ENCODE peak calls at places on chromosomes 2 and 18, in four cellular contexts. One of them, this sample, is unnamed.

GRCh38 chr2:46164581-46165301 is 132.5 kb upstream of the EPAS1 start:
- DNase-seq in PC-3: peak; percentile 99
- DNase-seq in tibial artery: peak; percentile 83
- DNase-seq in HCT116: no peak
- DNase-seq in this sample: peak; percentile 86

GRCh38 chr18:75218524-75218923 is 7.9 kb downstream of the TSHZ1 start:
- DNase-seq in HCT116: no peak
- DNase-seq in tibial artery: no peak
- DNase-seq in PC-3: no peak
- DNase-seq in this sample: no peak

GRCh38 chr2:46277470-46278190 is 19.6 kb upstream of the EPAS1 start:
- DNase-seq in PC-3: peak; percentile 31
- DNase-seq in tibial artery: no peak
- DNase-seq in HCT116: no peak
- DNase-seq in this sample: peak; percentile 63

GRCh38 chr18:70039186-70039585 is 91.5 kb upstream of the CD226 start:
- DNase-seq in HCT116: no peak
- DNase-seq in tibial artery: no peak
- DNase-seq in PC-3: no peak
- DNase-seq in this sample: no peak

GRCh38 chr2:112154246-112155110 is 16.3 kb downstream of the FBLN7 start:
- DNase-seq in PC-3: no peak
- DNase-seq in tibial artery: no peak
- DNase-seq in HCT116: no peak
- DNase-seq in this sample: no peak

GRCh38 chr2:45852450-45853150 is 201.1 kb downstream of the PRKCE start:
- DNase-seq in HCT116: no peak
- DNase-seq in tibial artery: no peak
- DNase-seq in PC-3: no peak
- DNase-seq in this sample: no peak

GRCh38 chr2:64651590-64651989 is 2.1 kb downstream of the SERTAD2 start:
- DNase-seq in HCT116: no peak
- DNase-seq in PC-3: no peak
- DNase-seq in tibial artery: no peak
- DNase-seq in this sample: no peak

GRCh38 chr2:80852079-80852807 is 547.7 kb upstream of the LRRTM1 start:
- DNase-seq in tibial artery: no peak
- DNase-seq in HCT116: no peak
- DNase-seq in PC-3: no peak
- DNase-seq in this sample: no peak

GRCh38 chr2:77713412-77713811 is 191.2 kb upstream of the LRRTM4 start:
- DNase-seq in HCT116: no peak
- DNase-seq in PC-3: no peak
- DNase-seq in tibial artery: no peak
- DNase-seq in this sample: no peak

GRCh38 chr18:10564975-10565773 is 39.3 kb downstream of the NAPG start:
- DNase-seq in HCT116: no peak
- DNase-seq in tibial artery: no peak
- DNase-seq in PC-3: no peak
- DNase-seq in this sample: no peak

GRCh38 chr2:12050381-12050780 is 303.9 kb downstream of the LPIN1 start:
- DNase-seq in PC-3: peak; percentile 90
- DNase-seq in HCT116: no peak
- DNase-seq in tibial artery: no peak
- DNase-seq in this sample: peak; percentile 82

GRCh38 chr2:216003876-216004275 is 9.5 kb downstream of the MREG start:
- DNase-seq in HCT116: no peak
- DNase-seq in tibial artery: no peak
- DNase-seq in PC-3: no peak
- DNase-seq in this sample: no peak

GRCh38 chr2:204691911-204692510 is 146.7 kb downstream of the PARD3B start:
- DNase-seq in HCT116: peak; percentile 10
- DNase-seq in PC-3: peak; percentile 88
- DNase-seq in tibial artery: peak; percentile 43
- DNase-seq in this sample: peak; percentile 86

GRCh38 chr2:41869542-41870256 is 178.1 kb upstream of the PKDCC start:
- DNase-seq in PC-3: peak; percentile 79
- DNase-seq in HCT116: peak; percentile 34
- DNase-seq in tibial artery: peak; percentile 59
- DNase-seq in this sample: peak; percentile 38

GRCh38 chr2:226738191-226738820 is 61.3 kb downstream of the IRS1 start:
- DNase-seq in tibial artery: no peak
- DNase-seq in HCT116: no peak
- DNase-seq in PC-3: peak; percentile 18
- DNase-seq in this sample: peak; percentile 52

GRCh38 chr2:128179461-128179755 is 88.4 kb downstream of the UGGT1 start:
- DNase-seq in tibial artery: no peak
- DNase-seq in HCT116: no peak
- DNase-seq in PC-3: no peak
- DNase-seq in this sample: no peak

GRCh38 chr2:8193146-8193545 is 488.7 kb upstream of the ID2 start:
- DNase-seq in tibial artery: no peak
- DNase-seq in PC-3: no peak
- DNase-seq in HCT116: no peak
- DNase-seq in this sample: no peak

GRCh38 chr2:66463206-66463605 is 28.3 kb downstream of the MEIS1 start:
- DNase-seq in HCT116: no peak
- DNase-seq in PC-3: no peak
- DNase-seq in tibial artery: no peak
- DNase-seq in this sample: no peak

GRCh38 chr2:122478773-122479172 is 723.3 kb downstream of the TSN start:
- DNase-seq in HCT116: no peak
- DNase-seq in tibial artery: no peak
- DNase-seq in PC-3: no peak
- DNase-seq in this sample: no peak

GRCh38 chr2:239820836-239821693 is 204.1 kb downstream of the NDUFA10 start:
- DNase-seq in HCT116: no peak
- DNase-seq in tibial artery: no peak
- DNase-seq in PC-3: no peak
- DNase-seq in this sample: no peak

GRCh38 chr2:238121511-238122286 is 16.8 kb upstream of the KLHL30 start:
- DNase-seq in tibial artery: no peak
- DNase-seq in PC-3: no peak
- DNase-seq in HCT116: no peak
- DNase-seq in this sample: no peak

GRCh38 chr18:74942319-74942910 is 266.5 kb downstream of the PTGR3 start:
- DNase-seq in PC-3: peak; percentile 50
- DNase-seq in tibial artery: no peak
- DNase-seq in HCT116: no peak
- DNase-seq in this sample: no peak

GRCh38 chr2:173708757-173709156 is 256.4 kb downstream of the SP3 start:
- DNase-seq in PC-3: no peak
- DNase-seq in HCT116: no peak
- DNase-seq in tibial artery: no peak
- DNase-seq in this sample: no peak

GRCh38 chr2:239978381-239978780 is 46.8 kb downstream of the NDUFA10 start:
- DNase-seq in tibial artery: no peak
- DNase-seq in PC-3: no peak
- DNase-seq in HCT116: no peak
- DNase-seq in this sample: peak; percentile 67

DNA sequence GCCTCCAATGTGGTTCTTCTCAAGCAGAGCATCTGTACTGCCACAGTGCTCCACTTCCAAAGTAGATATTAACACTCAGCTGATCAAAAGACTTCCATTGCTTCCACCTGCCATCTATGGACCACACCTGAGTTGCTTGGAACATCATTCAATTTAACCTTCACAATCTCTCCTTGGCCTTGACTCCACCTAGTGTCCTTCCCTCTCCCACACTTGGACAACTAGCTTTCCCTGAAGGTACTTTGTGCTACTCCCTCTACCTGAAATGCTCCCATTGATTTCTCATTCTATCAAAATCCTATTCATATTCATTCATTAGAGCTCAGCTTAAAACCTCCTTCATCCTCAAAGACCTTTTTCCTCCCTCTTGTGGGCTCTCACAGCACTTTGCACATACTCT is 48.7 kb downstream of the SOWAHC start:
- DNase-seq in PC-3: peak; percentile 25
- DNase-seq in tibial artery: no peak
- DNase-seq in HCT116: peak; percentile 6
- DNase-seq in this sample: peak; percentile 44
- TF ChIP-seq CTCF in PC-3: peak; percentile 44
- TF ChIP-seq CTCF in tibial artery: no peak
- TF ChIP-seq CTCF in HCT116: peak; percentile 41
- TF ChIP-seq CTCF in this sample: no peak

GRCh38 chr18:46332956-46333355 is 228.8 kb downstream of the HAUS1 start:
- DNase-seq in PC-3: no peak
- DNase-seq in HCT116: no peak
- DNase-seq in tibial artery: no peak
- DNase-seq in this sample: peak; percentile 30
- H3K4me3 ChIP-seq in PC-3: peak overlapping the region; percentile 68
- H3K4me3 ChIP-seq in HCT116: peak overlapping the region; percentile 61
- H3K4me3 ChIP-seq in tibial artery: no peak overlapping the region
- H3K4me3 ChIP-seq in this sample: peak overlapping the region; percentile 63

GRCh38 chr2:144419218-144419617 is 100.7 kb downstream of the ZEB2 start:
- DNase-seq in HCT116: no peak
- DNase-seq in tibial artery: no peak
- DNase-seq in PC-3: no peak
- DNase-seq in this sample: no peak
- H3K36me3 ChIP-seq in HCT116: no peaks in the 10 kb centered on the region
- H3K36me3 ChIP-seq in tibial artery: peaks cover 33% of the 10 kb centered on the region
- H3K36me3 ChIP-seq in PC-3: no peaks in the 10 kb centered on the region
- H3K36me3 ChIP-seq in this sample: no peaks in the 10 kb centered on the region

GRCh38 chr2:44770221-44771187 is 171.0 kb upstream of the SIX3 start:
- DNase-seq in tibial artery: no peak
- DNase-seq in PC-3: peak; percentile 20
- DNase-seq in HCT116: no peak
- DNase-seq in this sample: no peak
- TF ChIP-seq CTCF in tibial artery: no peak
- TF ChIP-seq CTCF in PC-3: peak; percentile 41
- TF ChIP-seq CTCF in HCT116: peak; percentile 13
- TF ChIP-seq CTCF in this sample: no peak

GRCh38 chr2:37527362-37527761 is 144.1 kb downstream of the CDC42EP3 start:
- DNase-seq in tibial artery: no peak
- DNase-seq in PC-3: no peak
- DNase-seq in HCT116: no peak
- DNase-seq in this sample: peak; percentile 3

GRCh38 chr2:37526856-37527255 is 144.6 kb downstream of the CDC42EP3 start:
- DNase-seq in HCT116: no peak
- DNase-seq in PC-3: no peak
- DNase-seq in tibial artery: no peak
- DNase-seq in this sample: no peak

GRCh38 chr2:37526323-37526722 is 145.1 kb downstream of the CDC42EP3 start:
- DNase-seq in PC-3: no peak
- DNase-seq in tibial artery: no peak
- DNase-seq in HCT116: no peak
- DNase-seq in this sample: peak; percentile 4

GRCh38 chr2:37523861-37524362 is 147.5 kb downstream of the CDC42EP3 start:
- DNase-seq in PC-3: no peak
- DNase-seq in tibial artery: peak; percentile 65
- DNase-seq in HCT116: no peak
- DNase-seq in this sample: peak; percentile 88
- H3K4me3 ChIP-seq in PC-3: no peak overlapping the region
- H3K4me3 ChIP-seq in tibial artery: no peak overlapping the region
- H3K4me3 ChIP-seq in HCT116: no peak overlapping the region
- H3K4me3 ChIP-seq in this sample: no peak overlapping the region

DNA sequence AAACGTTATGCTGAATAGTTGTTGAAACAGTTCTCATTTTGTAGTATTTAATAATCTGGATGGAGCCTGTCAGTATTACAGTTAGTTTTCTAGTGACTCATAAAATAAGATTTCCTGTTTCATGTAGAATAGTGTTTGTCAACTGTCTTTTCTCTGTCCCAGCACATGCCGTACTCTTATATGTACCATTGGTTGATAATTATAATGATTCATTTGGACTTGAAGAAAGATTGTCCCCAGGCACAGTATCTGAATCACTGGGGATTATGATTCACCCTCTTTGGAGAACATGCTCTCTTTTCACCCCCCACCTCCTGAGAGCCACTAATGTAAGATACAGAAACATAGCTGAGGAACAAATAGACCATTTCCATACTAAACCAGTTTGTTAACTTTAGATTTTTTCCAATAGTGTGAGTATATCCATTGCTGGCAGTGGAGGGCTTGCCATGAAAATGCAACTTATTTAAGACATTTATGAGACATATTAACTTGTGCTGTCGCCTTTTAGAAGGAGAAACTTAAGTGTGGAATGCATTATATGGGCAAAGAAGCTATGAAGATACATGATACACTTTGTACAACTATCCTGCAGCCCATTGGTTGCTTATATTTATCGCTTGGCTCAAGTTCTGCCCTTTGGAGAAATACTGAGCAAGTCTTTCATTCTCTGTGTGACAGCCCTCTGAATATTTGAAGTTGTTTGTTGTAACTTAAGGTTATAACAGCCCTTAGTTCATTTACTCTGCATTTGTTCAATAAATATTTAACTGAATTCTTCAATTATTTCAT is 12.4 kb downstream of the COPS8 start:
- DNase-seq in tibial artery: no peak
- DNase-seq in HCT116: no peak
- DNase-seq in PC-3: peak; percentile 95
- DNase-seq in this sample: peak; percentile 100
- H3K36me3 ChIP-seq in tibial artery: peaks cover 77% of the 10 kb centered on the region
- H3K36me3 ChIP-seq in HCT116: peaks cover 32% of the 10 kb centered on the region
- H3K36me3 ChIP-seq in PC-3: peaks cover 68% of the 10 kb centered on the region
- H3K36me3 ChIP-seq in this sample: peaks cover 11% of the 10 kb centered on the region

GRCh38 chr2:10993001-10993481 is 81.3 kb downstream of the KCNF1 start:
- DNase-seq in HCT116: no peak
- DNase-seq in tibial artery: no peak
- DNase-seq in PC-3: peak; percentile 54
- DNase-seq in this sample: no peak
- TF ChIP-seq CTCF in HCT116: peak; percentile 12
- TF ChIP-seq CTCF in tibial artery: no peak
- TF ChIP-seq CTCF in PC-3: no peak
- TF ChIP-seq CTCF in this sample: no peak

GRCh38 chr2:132668986-132669853 is 785 bp downstream of the LYPD1 start:
- DNase-seq in HCT116: no peak
- DNase-seq in tibial artery: no peak
- DNase-seq in PC-3: peak; percentile 46
- DNase-seq in this sample: no peak
- H3K4me3 ChIP-seq in HCT116: no peak overlapping the region
- H3K4me3 ChIP-seq in tibial artery: peak overlapping the region; percentile 31
- H3K4me3 ChIP-seq in PC-3: peak overlapping the region; percentile 78
- H3K4me3 ChIP-seq in this sample: peak overlapping the region; percentile 35

DNA sequence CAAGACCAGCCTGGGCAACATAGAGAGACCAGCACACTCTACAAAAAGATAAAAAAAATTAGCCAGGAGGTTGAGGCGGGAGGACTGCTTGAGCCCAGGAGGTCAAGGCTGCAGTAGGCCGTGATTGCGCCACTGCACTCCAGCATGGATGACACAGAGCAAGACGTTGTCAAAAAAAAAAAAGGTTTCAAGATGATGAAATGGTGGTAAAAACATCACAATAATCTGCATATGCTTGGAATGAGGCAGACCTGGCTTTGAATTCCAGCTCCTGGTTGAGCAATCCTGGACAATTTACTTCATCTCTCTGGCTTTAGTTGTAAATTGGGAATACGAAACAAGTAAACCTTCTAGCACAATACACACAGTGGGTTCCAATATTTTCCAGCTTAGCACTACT is 24.1 kb downstream of the USP40 start:
- DNase-seq in tibial artery: peak; percentile 57
- DNase-seq in PC-3: no peak
- DNase-seq in HCT116: no peak
- DNase-seq in this sample: peak; percentile 61
- H3K36me3 ChIP-seq in tibial artery: peaks cover 47% of the 10 kb centered on the region
- H3K36me3 ChIP-seq in PC-3: peaks cover 14% of the 10 kb centered on the region
- H3K36me3 ChIP-seq in HCT116: peaks cover 4% of the 10 kb centered on the region
- H3K36me3 ChIP-seq in this sample: peaks cover 3% of the 10 kb centered on the region

This sample was measured in bronchial epithelial cell.